ENCODE peak calls at places on chromosomes 1 and 21, in nine cellular contexts. J, A, G, P, E, O, Z, X and Y are unnamed samples.

GRCh38 chr1:18100493-18101063 is 7.0 kb upstream of the IGSF21 start:
- DNase-seq in A (peak), G (no peak), P (peak), X (peak), J (peak), O (peak), Z (peak), E (peak), Y (peak)

GRCh38 chr1:167454929-167455785 is 63.2 kb downstream of the CD247 start:
- DNase-seq in G (no peak), A (peak), Z (peak), P (peak), O (peak), X (peak), E (peak), J (peak), Y (peak)

GRCh38 chr1:35223109-35223630 is 30.2 kb upstream of the SFPQ start:
- DNase-seq in P (no peak), X (peak), O (no peak), G (no peak), A (no peak), J (no peak), E (no peak), Z (peak), Y (no peak)

GRCh38 chr1:38270241-38270871 is 223.8 kb upstream of the POU3F1 start:
- DNase-seq in A (no peak), P (no peak), J (no peak), E (no peak), G (no peak), Z (no peak), O (no peak), X (no peak), Y (no peak)

GRCh38 chr1:24688621-24689195 is 45.6 kb downstream of the SRRM1 start:
- DNase-seq in O (peak), A (peak), X (peak), E (peak), J (peak), P (peak), Z (peak), G (peak), Y (peak)

GRCh38 chr1:247747616-247748015 is 325 bp downstream of the OR14A2 start:
- DNase-seq in J (no peak), A (no peak), O (no peak), E (no peak), G (no peak), P (no peak), Z (no peak), X (no peak), Y (peak)

GRCh38 chr21:28636988-28637691 is 355.5 kb downstream of the LTN1 start:
- DNase-seq in O (no peak), Z (peak), G (no peak), P (no peak), E (no peak), X (peak), A (no peak), J (peak), Y (peak)

GRCh38 chr1:183070923-183071618 is 47.9 kb downstream of the LAMC1 start:
- DNase-seq in P (no peak), O (peak), J (no peak), E (no peak), X (peak), A (peak), G (no peak), Z (peak), Y (no peak)

GRCh38 chr1:40802078-40803075 is 18.8 kb downstream of the KCNQ4 start:
- DNase-seq in Z (peak), J (peak), A (peak), O (peak), G (no peak), E (no peak), X (peak), P (peak), Y (no peak)

GRCh38 chr21:42002421-42002958 is 7.7 kb downstream of the ZBTB21 start:
- DNase-seq in J (peak), O (peak), P (peak), G (no peak), X (peak), E (no peak), A (peak), Z (peak), Y (peak)

GRCh38 chr21:44402323-44403105 is 49.1 kb downstream of the TRPM2 start:
- DNase-seq in G (no peak), Z (no peak), A (no peak), P (no peak), O (no peak), X (no peak), E (no peak), J (no peak), Y (no peak)